ENCODE peak calls at places on chromosomes 2 and 18, in four cellular contexts. U, R, Y and F are unnamed samples.

GRCh38 chr2:221343524-221343923 is 228.6 kb downstream of the EPHA4 start:
- DNase-seq in U (no peak), R (no peak), Y (no peak), F (no peak)

GRCh38 chr2:21710031-21710430 is 586.3 kb downstream of the TDRD15 start:
- DNase-seq in U (no peak), R (no peak), Y (no peak), F (no peak)

GRCh38 chr2:4914551-4914950 is 777.6 kb upstream of the SOX11 start:
- DNase-seq in U (no peak), R (no peak), Y (no peak), F (no peak)

GRCh38 chr2:56671973-56672569 is 488.3 kb downstream of the CCDC85A start:
- DNase-seq in U (no peak), R (no peak), Y (peak; percentile 47), F (no peak)

GRCh38 chr2:23801396-23801795 is 125.5 kb downstream of the ATAD2B start:
- DNase-seq in U (no peak), R (no peak), Y (no peak), F (no peak)

GRCh38 chr2:190119948-190120347 is 57.4 kb upstream of the MSTN start:
- DNase-seq in U (no peak), R (no peak), Y (no peak), F (no peak)

GRCh38 chr18:77062518-77063003 is 70.0 kb downstream of the MBP start:
- DNase-seq in U (no peak), R (no peak), Y (no peak), F (no peak)

GRCh38 chr2:113324684-113325160 is 46.0 kb upstream of the PAX8 start:
- DNase-seq in U (peak; percentile 68), R (peak; percentile 58), Y (no peak), F (peak; percentile 71)

GRCh38 chr18:76149728-76150127 is 345.3 kb downstream of the ZNF516 start:
- DNase-seq in U (no peak), R (no peak), Y (no peak), F (no peak)

GRCh38 chr18:61605376-61606067 is 272.3 kb downstream of the CDH20 start:
- DNase-seq in U (no peak), R (no peak), Y (no peak), F (no peak)

GRCh38 chr2:96156926-96157648 is 11.8 kb upstream of the DUSP2 start:
- DNase-seq in U (no peak), R (no peak), Y (peak; percentile 80), F (no peak)

GRCh38 chr2:223264541-223265171 is 212.7 kb downstream of the KCNE4 start:
- DNase-seq in U (no peak), R (no peak), Y (no peak), F (no peak)

GRCh38 chr2:168157070-168157469 is 90.3 kb downstream of the STK39 start:
- DNase-seq in U (no peak), R (no peak), Y (no peak), F (no peak)

GRCh38 chr2:168156661-168157060 is 90.7 kb downstream of the STK39 start:
- DNase-seq in U (no peak), R (peak; percentile 44), Y (no peak), F (no peak)

GRCh38 chr2:168159754-168160585 is 87.4 kb downstream of the STK39 start:
- DNase-seq in U (no peak), R (no peak), Y (no peak), F (no peak)

GRCh38 chr2:168157926-168158325 is 89.5 kb downstream of the STK39 start:
- DNase-seq in U (no peak), R (no peak), Y (no peak), F (no peak)

DNA sequence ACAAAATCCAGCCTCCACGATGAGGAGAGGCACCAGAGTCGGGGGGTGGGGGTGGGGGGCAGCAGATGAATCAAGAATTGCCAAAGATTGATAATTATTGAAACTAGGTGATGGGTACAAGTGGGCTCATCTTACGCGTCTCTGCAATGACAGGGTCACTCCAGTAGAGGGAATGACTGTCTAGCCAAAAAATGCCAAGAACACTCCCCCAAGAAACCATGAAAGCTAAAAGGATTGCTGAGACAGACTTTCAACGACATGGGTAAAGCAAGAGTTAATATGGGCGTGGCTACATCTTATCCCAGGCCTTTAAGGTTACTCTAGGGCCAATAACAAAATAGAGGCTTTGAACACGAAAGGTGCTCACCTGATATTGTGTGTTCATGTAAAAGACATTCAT is 86.5 kb downstream of the STK39 start:
- DNase-seq in U (peak; percentile 6), R (no peak), Y (no peak), F (no peak)
- TF ChIP-seq CTCF in U (peak; percentile 56), R (no peak), Y (peak; percentile 13), F (no peak)

DNA sequence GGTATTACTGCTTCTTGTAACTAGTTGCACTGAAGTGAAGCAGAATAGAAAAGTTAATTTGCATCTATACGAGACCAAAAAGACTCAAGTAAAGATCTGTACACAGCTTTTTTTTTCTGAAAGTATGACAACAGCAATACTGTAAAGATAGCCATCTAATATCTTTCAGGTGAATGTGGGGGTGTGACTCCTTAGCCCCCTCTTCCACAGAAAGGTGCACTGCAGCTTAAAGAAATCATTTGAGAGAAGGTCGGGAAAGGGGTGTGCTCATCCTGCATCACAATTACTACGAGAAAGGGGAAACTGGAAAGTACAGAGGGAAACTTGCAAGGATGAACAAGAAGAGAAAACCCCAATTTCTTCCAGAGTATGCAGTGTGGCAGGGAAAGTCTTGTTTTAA is 255.6 kb downstream of the CCDC178 start:
- DNase-seq in U (no peak), R (no peak), Y (no peak), F (no peak)
- TF ChIP-seq CTCF in U (peak; percentile 42), R (no peak), Y (no peak), F (peak; percentile 58)

DNA sequence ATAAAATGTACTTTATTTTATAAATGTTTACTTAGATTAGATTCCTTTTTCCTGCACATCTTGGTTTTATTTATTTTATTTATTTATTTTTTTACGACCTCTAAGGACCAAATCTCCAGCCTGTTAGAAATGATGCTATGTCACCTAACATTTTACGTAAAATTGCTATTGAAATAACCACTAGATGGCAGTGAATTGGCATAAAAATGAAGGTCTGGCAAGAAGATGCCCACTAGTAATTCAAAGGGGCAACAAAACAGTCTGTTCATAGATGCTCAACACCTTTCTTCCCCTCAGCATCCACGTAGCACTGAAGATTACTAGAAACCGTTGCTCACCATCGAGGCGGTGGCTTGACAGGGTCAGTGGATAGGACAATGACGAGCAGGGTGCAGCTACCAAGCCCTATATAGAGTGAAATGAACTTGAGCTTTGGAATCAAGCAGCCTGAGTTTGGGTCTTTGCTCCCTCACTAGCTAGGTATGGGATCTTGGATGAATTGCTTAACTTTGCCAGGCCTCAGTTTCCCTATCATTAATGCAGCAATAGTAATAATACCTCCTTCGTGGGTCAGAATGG is 128.7 kb upstream of the L3MBTL4 start:
- DNase-seq in U (no peak), R (no peak), Y (no peak), F (no peak)
- TF ChIP-seq CTCF in U (peak; percentile 78), R (peak; percentile 42), Y (peak; percentile 47), F (peak; percentile 64)

GRCh38 chr2:85009019-85009618 is 38.2 kb downstream of the KCMF1 start:
- DNase-seq in U (no peak), R (no peak), Y (no peak), F (no peak)

GRCh38 chr2:85012855-85013254 is 41.9 kb downstream of the KCMF1 start:
- DNase-seq in U (no peak), R (no peak), Y (no peak), F (no peak)

GRCh38 chr2:85012431-85012830 is 41.5 kb downstream of the KCMF1 start:
- DNase-seq in U (no peak), R (no peak), Y (no peak), F (no peak)

GRCh38 chr2:85011098-85011497 is 40.1 kb downstream of the KCMF1 start:
- DNase-seq in U (no peak), R (no peak), Y (no peak), F (no peak)

GRCh38 chr2:85011747-85012146 is 40.8 kb downstream of the KCMF1 start:
- DNase-seq in U (peak; percentile 10), R (no peak), Y (no peak), F (no peak)
- TF ChIP-seq CTCF in U (no peak), R (no peak), Y (no peak), F (peak; percentile 35)

GRCh38 chr2:72198532-72199241 is 51.0 kb upstream of the CYP26B1 start:
- DNase-seq in U (no peak), R (no peak), Y (no peak), F (no peak)
- TF ChIP-seq CTCF in U (no peak), R (no peak), Y (no peak), F (no peak)

DNA sequence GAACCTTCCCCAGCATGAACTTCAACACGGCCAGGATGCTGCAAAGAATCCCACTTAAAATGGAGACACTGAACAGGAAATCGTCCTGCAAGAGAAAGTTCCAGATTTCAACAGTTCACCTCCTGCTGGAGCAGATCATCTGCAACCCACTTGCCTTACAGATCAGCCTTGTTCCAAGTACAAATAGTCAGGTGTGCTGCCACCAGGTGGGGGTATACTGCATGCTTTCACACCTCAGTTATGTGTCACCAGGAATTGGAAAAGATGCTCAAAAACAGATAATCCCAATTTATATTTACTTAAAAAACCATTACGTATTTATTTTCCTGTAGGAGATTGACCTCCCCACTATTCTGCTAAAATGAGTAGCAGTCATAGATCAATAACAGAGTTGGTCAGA is 212.3 kb downstream of the MGAT5 start:
- DNase-seq in U (peak; percentile 38), R (no peak), Y (no peak), F (peak; percentile 74)
- TF ChIP-seq CTCF in U (peak; percentile 47), R (no peak), Y (no peak), F (no peak)